ENCODE peak calls at places on chromosomes 13 and 19, in seven cellular contexts. P is dorsolateral prefrontal cortex, N is bronchial epithelial cell, E is fibroblast of lung, X is fibroblast of mammary gland, V is A549, H is BE2C. O is an unnamed sample.
A peak's percentile ranks its signal among the peaks of the same experiment; 100 is the strongest.

GRCh38 chr19:5057860-5058259 is 88.9 kb downstream of the KDM4B start:
- DNase-seq in P (no peak), N (peak; percentile 26), E (no peak), X (peak; percentile 26), V (peak; percentile 23), H (no peak), O (peak; percentile 40)

GRCh38 chr13:111383591-111384440 is 63.4 kb downstream of the TEX29 start:
- DNase-seq in P (peak; percentile 18), N (no peak), E (no peak), X (no peak), V (no peak), H (no peak), O (no peak)

GRCh38 chr19:6723738-6724137 is 3.3 kb upstream of the C3 start:
- DNase-seq in P (no peak), N (no peak), E (no peak), X (no peak), V (no peak), H (no peak), O (no peak)

GRCh38 chr19:2962018-2962670 is 15.2 kb upstream of the TLE6 start:
- DNase-seq in P (no peak), N (peak; percentile 75), E (peak; percentile 89), X (peak; percentile 87), V (peak; percentile 24), H (peak; percentile 74), O (peak; percentile 92)

GRCh38 chr19:873084-874019 is 13.9 kb downstream of the CFD start:
- DNase-seq in P (no peak), N (peak; percentile 52), E (peak; percentile 64), X (peak; percentile 65), V (no peak), H (no peak), O (peak; percentile 52)

GRCh38 chr19:56837892-56838679 is 2.4 kb downstream of the PEG3 start:
- DNase-seq in P (peak; percentile 72), N (no peak), E (peak; percentile 68), X (peak; percentile 39), V (no peak), H (peak; percentile 56), O (peak; percentile 24)

GRCh38 chr19:33906578-33907335 is 110.1 kb downstream of the KCTD15 start:
- DNase-seq in P (no peak), N (peak; percentile 54), E (peak; percentile 8), X (peak; percentile 10), V (no peak), H (no peak), O (peak; percentile 42)

GRCh38 chr19:11091343-11092153 is 2.3 kb downstream of the LDLR start:
- DNase-seq in P (no peak), N (peak; percentile 97), E (peak; percentile 83), X (peak; percentile 86), V (peak; percentile 50), H (no peak), O (peak; percentile 91)

GRCh38 chr13:104008075-104008474 is 941.9 kb upstream of the SLC10A2 start:
- DNase-seq in P (no peak), N (no peak), E (no peak), X (no peak), V (no peak), H (no peak), O (no peak)

GRCh38 chr19:27974082-27974513 is 1238.9 kb downstream of the UQCRFS1 start:
- DNase-seq in P (peak; percentile 52), N (peak; percentile 0), E (no peak), X (peak; percentile 26), V (peak; percentile 10), H (no peak), O (peak; percentile 58)

GRCh38 chr19:55179570-55180484 is at the start of gene SYT5:
- DNase-seq in P (no peak), N (no peak), E (no peak), X (no peak), V (peak; percentile 76), H (peak; percentile 58), O (peak; percentile 31)

GRCh38 chr19:29672933-29673336 is 7.7 kb downstream of the PLEKHF1 start:
- DNase-seq in P (no peak), N (no peak), E (no peak), X (no peak), V (no peak), H (no peak), O (no peak)

GRCh38 chr19:38466050-38466449 is 32.6 kb downstream of the RYR1 start:
- DNase-seq in P (no peak), N (no peak), E (no peak), X (no peak), V (no peak), H (no peak), O (no peak)

GRCh38 chr19:49573009-49573408 is 7.3 kb downstream of the NOSIP start:
- DNase-seq in P (no peak), N (no peak), E (no peak), X (no peak), V (no peak), H (no peak), O (no peak)

GRCh38 chr19:16041571-16042386 is 34.5 kb upstream of the TPM4 start:
- DNase-seq in P (peak; percentile 70), N (peak; percentile 43), E (peak; percentile 69), X (peak; percentile 77), V (peak; percentile 79), H (peak; percentile 84), O (peak; percentile 67)

GRCh38 chr13:47696677-47697076 is 304.4 kb downstream of the SUCLA2 start:
- DNase-seq in P (no peak), N (no peak), E (no peak), X (no peak), V (no peak), H (peak; percentile 7), O (no peak)

GRCh38 chr19:2440515-2440914 is 13.1 kb upstream of the TIMM13 start:
- DNase-seq in P (no peak), N (no peak), E (no peak), X (no peak), V (no peak), H (no peak), O (no peak)

GRCh38 chr19:51018745-51019543 is 565 bp downstream of the KLK10 start:
- DNase-seq in P (no peak), N (no peak), E (no peak), X (no peak), V (no peak), H (no peak), O (no peak)
- H3K4me3 ChIP-seq in P (peak overlapping the region; percentile 39), N (peak overlapping the region; percentile 33), E (no peak overlapping the region), X (no peak overlapping the region), V (peak overlapping the region; percentile 49), H (no peak overlapping the region), O (no peak overlapping the region)

DNA sequence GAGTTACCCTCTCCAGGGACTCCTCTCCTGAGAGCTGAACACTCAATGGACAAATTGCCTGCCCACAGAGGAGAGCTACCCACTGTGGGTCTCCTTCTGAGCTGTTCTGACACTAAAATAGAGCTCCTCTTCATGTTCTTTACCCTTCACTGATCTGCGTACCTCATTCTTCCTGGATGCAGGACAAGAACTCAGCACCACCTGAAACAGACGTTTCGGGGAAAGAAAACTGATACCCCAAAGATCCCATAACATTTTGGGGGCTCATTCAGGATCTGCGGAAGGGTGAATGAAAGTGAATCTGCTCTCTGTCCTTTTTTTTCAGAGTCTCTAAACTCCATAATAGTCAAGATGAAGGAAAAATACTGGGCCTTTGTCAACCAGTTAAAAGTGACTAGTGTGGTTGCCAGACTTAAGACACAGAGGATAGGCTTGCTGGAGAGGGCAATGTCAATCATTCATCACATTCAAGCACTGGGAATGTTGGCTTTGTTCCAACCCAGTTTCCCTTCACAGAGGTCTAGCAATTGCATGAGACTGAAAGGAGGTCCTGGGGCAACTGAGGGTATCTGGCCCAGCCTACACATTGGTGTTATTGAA is 136.7 kb upstream of the SLITRK6 start:
- DNase-seq in P (no peak), N (no peak), E (no peak), X (no peak), V (no peak), H (no peak), O (no peak)
- TF ChIP-seq CTCF in P (no peak), N (no peak), E (no peak), X (no peak), V (no peak), H (no peak), O (no peak)

DNA sequence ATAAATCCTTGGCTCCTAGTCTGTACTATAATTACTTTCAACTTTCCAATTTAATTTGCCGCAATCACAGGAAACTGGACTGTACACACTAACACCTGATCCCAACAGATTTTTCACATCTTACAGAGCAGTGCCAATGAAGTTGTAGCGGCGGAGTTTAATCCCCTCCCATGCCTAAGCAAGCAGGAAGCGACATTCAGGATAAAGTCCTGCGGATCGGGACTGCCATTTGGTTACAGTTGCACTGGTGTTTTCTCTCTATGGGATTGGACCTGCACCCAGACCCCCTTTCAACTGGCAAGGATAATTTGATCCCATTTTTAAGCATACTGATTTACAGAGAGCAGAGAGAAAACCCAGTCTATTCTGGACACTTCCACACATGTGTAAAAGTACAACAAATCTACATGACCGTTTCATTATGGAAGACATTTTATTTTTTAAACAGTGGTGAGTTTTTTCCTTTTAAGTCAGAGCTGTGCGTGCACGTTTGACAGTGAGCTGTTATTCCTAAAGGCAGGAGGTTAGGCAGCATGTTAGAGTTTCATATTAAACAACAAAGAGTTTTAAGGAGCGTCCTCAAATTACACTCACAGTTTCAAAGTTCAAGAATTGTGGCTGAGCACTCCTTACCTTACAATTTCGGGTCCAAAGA is 141.8 kb upstream of the RFC3 start:
- DNase-seq in P (no peak), N (peak; percentile 18), E (peak; percentile 6), X (peak; percentile 7), V (no peak), H (no peak), O (peak; percentile 20)
- H3K4me3 ChIP-seq in P (peak overlapping the region; percentile 49), N (peak overlapping the region; percentile 27), E (peak overlapping the region; percentile 64), X (peak overlapping the region; percentile 47), V (peak overlapping the region; percentile 35), H (peak overlapping the region; percentile 77), O (peak overlapping the region; percentile 56)

GRCh38 chr13:61410266-61410665 is 5.4 kb downstream of the PCDH20 start:
- DNase-seq in P (no peak), N (no peak), E (no peak), X (no peak), V (no peak), H (no peak), O (no peak)

GRCh38 chr13:61414136-61414535 is 1.5 kb downstream of the PCDH20 start:
- DNase-seq in P (no peak), N (no peak), E (peak; percentile 1), X (no peak), V (no peak), H (no peak), O (no peak)

GRCh38 chr13:61414686-61415664 is 674 bp downstream of the PCDH20 start:
- DNase-seq in P (peak; percentile 29), N (peak; percentile 85), E (peak; percentile 47), X (no peak), V (no peak), H (peak; percentile 85), O (peak; percentile 1)

GRCh38 chr13:61413572-61413971 is 2.1 kb downstream of the PCDH20 start:
- DNase-seq in P (no peak), N (no peak), E (no peak), X (no peak), V (no peak), H (no peak), O (no peak)

DNA sequence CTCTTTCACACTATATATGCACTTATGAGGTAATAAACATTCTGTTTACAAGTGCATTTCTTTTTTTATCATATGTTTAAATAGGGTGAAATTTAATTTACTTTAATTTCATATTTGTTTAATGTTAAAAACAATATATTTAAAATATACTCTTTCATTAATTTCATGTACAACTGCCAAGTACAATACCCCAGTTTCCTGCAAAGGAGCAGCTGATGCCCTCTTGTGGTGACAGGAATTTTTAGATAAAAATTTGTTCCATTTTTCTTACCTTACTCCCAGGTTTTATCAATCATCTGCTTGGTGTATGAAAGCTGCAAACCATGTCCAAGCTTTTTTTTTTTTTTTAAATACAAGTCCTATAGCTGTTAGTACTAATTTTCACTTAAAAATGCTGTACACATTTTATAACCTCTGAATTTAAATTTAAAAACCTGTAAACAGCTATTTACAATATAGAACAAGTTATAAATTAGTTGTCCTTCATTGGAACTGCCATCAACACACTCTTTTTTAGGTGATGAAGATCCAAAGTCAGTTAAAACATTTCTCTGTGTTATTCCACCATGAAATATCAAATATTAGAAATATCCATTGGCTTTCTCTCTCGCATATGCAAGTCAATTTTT is 4.9 kb downstream of the PCDH20 start:
- DNase-seq in P (no peak), N (peak; percentile 36), E (peak; percentile 34), X (peak; percentile 12), V (no peak), H (no peak), O (peak; percentile 38)
- TF ChIP-seq CTCF in P (peak; percentile 76), N (peak; percentile 40), E (peak; percentile 63), X (peak; percentile 49), V (peak; percentile 33), H (peak; percentile 76), O (peak; percentile 67)

O was measured in choroid plexus epithelial cell.